ENCODE peak calls at places on chromosome 14, in eight cellular contexts. A is IMR-90, W is tibial nerve, E is cardiac muscle cell, J is upper lobe of left lung, Y is HCT116, U is type B pancreatic cell, I is suprapubic skin. Z is an unnamed sample.

GRCh38 chr14:64540208-64541202 is at the start of gene HSPA2:
- DNase-seq in Y (peak), A (peak), W (peak), J (peak), U (peak), E (peak), I (peak), Z (no peak)

GRCh38 chr14:102503576-102504224 is 5.9 kb downstream of the ANKRD9 start:
- DNase-seq in Y (no peak), I (no peak), U (no peak), A (no peak), J (no peak), E (no peak), W (no peak), Z (no peak)

GRCh38 chr14:55398679-55399078 is 13.0 kb downstream of the ATG14 start:
- DNase-seq in W (peak), E (peak), Y (peak), U (no peak), I (no peak), J (no peak), A (peak), Z (no peak)

GRCh38 chr14:61837336-61838229 is 75.4 kb downstream of the SNAPC1 start:
- DNase-seq in Y (peak), E (peak), U (peak), I (peak), W (peak), A (peak), J (peak), Z (no peak)

GRCh38 chr14:67003009-67003753 is 186.1 kb upstream of the GARIN2 start:
- DNase-seq in W (no peak), U (no peak), E (no peak), A (no peak), J (no peak), I (no peak), Y (no peak), Z (no peak)

GRCh38 chr14:81366259-81366658 is 33.9 kb downstream of the STON2 start:
- DNase-seq in Y (no peak), W (no peak), A (no peak), J (no peak), E (no peak), U (no peak), I (no peak), Z (no peak)

GRCh38 chr14:76780058-76780345 is 18.7 kb downstream of the VASH1 start:
- DNase-seq in Y (no peak), I (no peak), W (no peak), E (no peak), A (no peak), U (no peak), J (no peak), Z (no peak)

GRCh38 chr14:21317433-21317832 is 37.5 kb downstream of the RPGRIP1 start:
- DNase-seq in J (no peak), W (no peak), Y (no peak), I (no peak), A (no peak), U (no peak), E (no peak), Z (no peak)

GRCh38 chr14:34380446-34380845 is 81.6 kb downstream of the SPTSSA start:
- DNase-seq in I (no peak), W (no peak), A (no peak), E (no peak), J (no peak), U (no peak), Y (no peak), Z (no peak)

GRCh38 chr14:99548285-99548684 is 55.7 kb downstream of the CCDC85C start:
- DNase-seq in J (no peak), A (no peak), W (no peak), Y (no peak), U (no peak), E (no peak), I (no peak), Z (no peak)

GRCh38 chr14:89625208-89625987 is 208.4 kb upstream of the FOXN3 start:
- DNase-seq in W (no peak), I (no peak), A (no peak), J (no peak), U (no peak), E (peak), Y (no peak), Z (no peak)

GRCh38 chr14:49512147-49512551 is 74.0 kb downstream of the RPS29 start:
- DNase-seq in Y (peak), W (no peak), I (no peak), A (peak), U (no peak), J (no peak), E (peak), Z (no peak)

GRCh38 chr14:99195602-99196309 is 76.2 kb downstream of the BCL11B start:
- DNase-seq in A (no peak), U (no peak), Y (no peak), W (no peak), E (no peak), J (no peak), I (no peak), Z (no peak)

GRCh38 chr14:20630340-20631022 is 11.0 kb downstream of the OR6S1 start:
- DNase-seq in U (no peak), W (no peak), Y (peak), E (peak), A (peak), J (no peak), I (no peak), Z (no peak)

GRCh38 chr14:63745858-63746425 is 18.1 kb upstream of the SGPP1 start:
- DNase-seq in J (peak), U (no peak), Y (no peak), E (no peak), W (peak), I (no peak), A (no peak), Z (no peak)

GRCh38 chr14:54622189-54622958 is 55.4 kb downstream of the SAMD4A start:
- DNase-seq in I (no peak), E (peak), W (no peak), J (no peak), Y (no peak), A (no peak), U (no peak), Z (no peak)

GRCh38 chr14:37566811-37567371 is 28.2 kb downstream of the FOXA1 start:
- DNase-seq in A (no peak), U (no peak), Y (no peak), E (peak), J (no peak), W (no peak), I (no peak), Z (no peak)

GRCh38 chr14:30193791-30194407 is 266.3 kb upstream of the PRKD1 start:
- DNase-seq in E (peak), W (no peak), U (no peak), J (no peak), A (peak), Y (no peak), I (no peak), Z (no peak)

GRCh38 chr14:25848601-25849000 is 749.2 kb downstream of the NOVA1 start:
- DNase-seq in A (no peak), I (no peak), U (no peak), Y (no peak), E (no peak), W (no peak), J (no peak), Z (no peak)

GRCh38 chr14:21455912-21456667 is at the start of gene CHD8:
- DNase-seq in Y (peak), W (peak), I (peak), J (peak), E (peak), A (peak), U (peak), Z (peak)

GRCh38 chr14:93928184-93929047 is 1.3 kb downstream of the FAM181A start:
- DNase-seq in A (no peak), U (no peak), W (no peak), J (no peak), I (no peak), E (no peak), Y (no peak), Z (no peak)

GRCh38 chr14:75162631-75163030 is 13.8 kb downstream of the TMED10 start:
- DNase-seq in J (no peak), W (no peak), E (no peak), U (no peak), A (no peak), I (no peak), Y (no peak), Z (no peak)
- TF ChIP-seq CTCF in J (no peak), W (no peak), E (no peak), U (no peak), A (no peak), I (no peak), Y (no peak), Z (no peak)

GRCh38 chr14:91882369-91882768 is 15.0 kb upstream of the TC2N start:
- DNase-seq in Y (no peak), A (no peak), J (no peak), W (no peak), U (no peak), I (no peak), E (no peak), Z (no peak)

GRCh38 chr14:91878274-91878673 is 10.9 kb upstream of the TC2N start:
- DNase-seq in I (no peak), E (no peak), W (no peak), J (no peak), U (no peak), Y (no peak), A (no peak), Z (no peak)

GRCh38 chr14:91877376-91877775 is 10.0 kb upstream of the TC2N start:
- DNase-seq in J (no peak), Y (no peak), U (no peak), W (no peak), I (no peak), A (no peak), E (no peak), Z (no peak)

GRCh38 chr14:91876492-91876891 is 9.2 kb upstream of the TC2N start:
- DNase-seq in Y (no peak), E (no peak), W (no peak), A (no peak), U (no peak), I (no peak), J (no peak), Z (no peak)

GRCh38 chr14:91879196-91879595 is 11.9 kb upstream of the TC2N start:
- DNase-seq in U (no peak), J (no peak), E (no peak), A (no peak), Y (no peak), I (no peak), W (no peak), Z (no peak)
- TF ChIP-seq CTCF in U (no peak), J (no peak), E (no peak), A (no peak), Y (no peak), I (no peak), W (no peak), Z (no peak)

DNA sequence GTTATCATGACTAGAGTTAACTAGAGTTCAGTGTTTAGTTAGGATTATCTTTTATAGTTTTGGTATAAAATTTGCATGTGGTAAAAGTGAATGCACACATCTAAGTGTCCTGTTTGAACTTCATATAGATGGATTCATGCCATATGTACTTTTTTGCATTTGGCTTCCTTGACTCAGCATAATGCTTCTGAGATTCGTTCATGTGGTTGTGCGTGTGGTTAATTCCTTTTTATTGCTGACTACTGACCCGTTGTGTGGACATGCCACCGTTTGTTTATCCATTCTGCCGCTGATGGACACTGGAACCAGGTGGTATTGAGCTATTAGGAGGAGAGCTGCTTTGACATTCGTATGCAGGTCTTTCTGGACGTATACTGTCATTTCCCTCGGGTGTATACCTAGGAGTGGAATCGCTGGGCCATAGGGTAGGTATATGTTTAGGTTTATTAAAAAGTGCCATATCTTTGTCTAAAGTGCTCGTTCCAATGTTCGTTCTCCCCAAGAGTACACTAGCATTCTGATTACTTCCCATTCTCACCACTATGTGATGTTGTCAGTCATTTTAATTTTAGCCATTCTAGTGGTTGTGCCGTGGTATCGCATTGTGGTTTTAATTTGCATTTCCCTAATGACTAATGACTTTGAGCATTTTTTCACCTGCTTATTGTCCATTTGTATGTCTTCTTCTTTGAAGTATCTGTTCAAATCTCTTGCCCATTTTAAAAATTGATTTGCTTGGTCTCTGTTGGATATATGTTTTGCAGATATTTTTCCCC is 37.7 kb downstream of the RIN3 start:
- DNase-seq in E (no peak), U (no peak), W (no peak), J (no peak), I (no peak), Y (no peak), A (no peak), Z (no peak)
- TF ChIP-seq CTCF in E (no peak), U (no peak), W (no peak), J (peak), I (no peak), Y (peak), A (no peak), Z (no peak)

GRCh38 chr14:23005861-23006534 is 3.9 kb downstream of the C14orf93 start:
- DNase-seq in W (no peak), A (peak), E (no peak), Y (no peak), I (no peak), U (no peak), J (no peak), Z (no peak)

GRCh38 chr14:23009483-23009938 is 432 bp downstream of the C14orf93 start:
- DNase-seq in I (no peak), J (no peak), E (no peak), A (no peak), Y (no peak), W (no peak), U (no peak), Z (no peak)

GRCh38 chr14:23005451-23005850 is 4.5 kb downstream of the C14orf93 start:
- DNase-seq in W (no peak), Y (no peak), E (no peak), U (no peak), J (no peak), I (no peak), A (no peak), Z (no peak)

GRCh38 chr14:23008836-23009235 is 1.1 kb downstream of the C14orf93 start:
- DNase-seq in U (no peak), I (no peak), A (no peak), W (no peak), E (no peak), Y (no peak), J (no peak), Z (no peak)

DNA sequence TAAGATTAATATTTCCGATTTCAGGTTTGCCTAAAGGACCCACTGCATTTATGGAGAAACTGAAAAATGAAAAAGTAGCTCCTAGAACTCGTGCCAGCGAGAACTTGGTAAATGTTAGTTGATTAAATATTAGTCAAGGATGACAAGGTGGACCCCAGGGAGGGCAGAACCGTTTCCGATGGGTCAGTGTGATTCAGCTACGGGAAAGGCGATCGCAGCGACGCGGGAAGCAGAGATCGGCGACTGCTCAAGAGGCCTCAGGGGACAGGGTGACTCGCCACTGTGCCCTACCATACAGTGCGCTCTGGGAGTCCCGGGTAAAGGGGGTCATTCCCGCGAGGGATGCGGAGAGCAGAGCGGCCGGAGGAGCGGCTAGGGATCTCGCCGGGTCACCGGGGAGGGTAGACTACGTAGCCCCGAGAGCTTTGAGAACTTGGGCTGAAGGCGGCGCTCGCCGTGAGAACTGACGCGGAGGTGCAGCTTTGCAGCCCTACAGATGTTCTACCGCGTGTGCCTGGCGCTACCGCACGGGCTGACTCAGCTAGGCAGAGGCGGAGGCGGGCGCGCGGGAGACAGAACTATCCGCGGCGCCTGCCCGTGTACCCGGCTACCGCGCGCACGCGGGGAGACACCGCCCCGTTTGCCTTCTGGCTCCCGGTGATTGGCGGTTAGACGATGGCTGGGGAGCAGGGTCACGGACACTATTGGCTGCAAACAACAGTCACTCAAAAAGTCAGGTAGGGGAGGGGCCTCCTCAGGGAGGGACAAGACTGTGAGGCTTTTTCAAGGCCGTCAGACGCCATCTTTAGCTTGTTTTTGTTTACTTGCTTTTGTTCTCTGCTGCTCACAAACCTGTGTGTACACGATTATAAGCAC is 3.2 kb downstream of the C14orf93 start:
- DNase-seq in E (peak), Y (peak), U (peak), W (peak), I (peak), J (peak), A (peak), Z (peak)
- TF ChIP-seq CTCF in E (peak), Y (no peak), U (peak), W (peak), I (peak), J (peak), A (peak), Z (peak)

GRCh38 chr14:90785474-90785873 is 30.8 kb downstream of the TTC7B start:
- DNase-seq in Y (peak), W (no peak), U (no peak), E (peak), J (peak), I (peak), A (no peak), Z (no peak)
- TF ChIP-seq CTCF in Y (peak), W (peak), U (no peak), E (peak), J (no peak), I (no peak), A (peak), Z (peak)

GRCh38 chr14:71932229-71932951 is at the start of gene RGS6:
- DNase-seq in J (peak), E (peak), I (no peak), A (no peak), Y (peak), U (peak), W (no peak), Z (no peak)

GRCh38 chr14:71931492-71932228 is 569 bp upstream of the RGS6 start:
- DNase-seq in A (no peak), I (no peak), Y (no peak), E (no peak), W (peak), U (no peak), J (no peak), Z (no peak)

DNA sequence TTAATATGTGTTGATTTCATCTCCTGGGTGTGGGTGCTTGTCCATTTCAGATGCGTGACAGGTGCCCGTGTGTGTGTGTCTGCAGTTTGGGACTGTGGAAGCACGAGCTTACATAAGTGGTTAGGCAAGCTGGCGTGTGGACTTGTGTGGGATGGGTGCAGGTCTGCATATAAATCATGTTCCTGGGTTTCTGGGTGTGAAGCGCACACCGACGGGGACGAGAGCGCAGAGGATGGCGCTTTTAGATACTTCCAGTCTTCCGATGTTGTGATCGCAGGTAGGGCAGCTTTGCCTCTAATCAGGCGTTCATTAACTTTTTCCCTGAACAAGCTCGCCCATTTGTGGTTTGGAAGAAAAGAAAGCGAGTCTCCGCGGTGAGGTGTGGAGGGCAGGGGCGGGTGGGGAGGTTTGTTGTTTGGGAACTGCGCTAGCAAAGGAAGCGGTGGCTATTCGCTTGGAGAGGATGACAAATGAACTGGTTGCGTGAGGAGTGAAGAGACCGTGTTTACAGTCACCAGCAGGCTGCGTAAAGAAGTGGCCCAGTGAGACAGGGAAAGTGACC is 878 bp downstream of the RGS6 start:
- DNase-seq in Y (no peak), E (peak), J (no peak), W (peak), I (no peak), U (no peak), A (no peak), Z (no peak)
- TF ChIP-seq CTCF in Y (no peak), E (no peak), J (no peak), W (no peak), I (no peak), U (peak), A (no peak), Z (no peak)

GRCh38 chr14:104966261-104967143 is 11.7 kb downstream of the AHNAK2 start:
- DNase-seq in Y (no peak), I (no peak), U (no peak), E (no peak), A (no peak), J (no peak), W (no peak), Z (no peak)
- TF ChIP-seq CTCF in Y (no peak), I (no peak), U (no peak), E (no peak), A (no peak), J (no peak), W (no peak), Z (no peak)

Z was measured in D721Med.